ENCODE peak calls at places on chromosome 13, in ten cellular contexts. B is left colon; L is NCI-H2081; J is AG20443; I is fibroblast of villous mesenchyme; O is thoracic aorta; T is dermis blood vessel endothelial cell; E is activated CD4-positive, alpha-beta T cell treated with anti-CD3 and anti-CD28 coated beads for 1 hour; N is ureter; P is stimulated activated CD8-positive, alpha-beta memory T cell treated with anti-CD3 and anti-CD28 coated beads, Interleukin-15, amount 100 ng/mL, for 24 hours. Q is an unnamed sample.

GRCh38 chr13:114339779-114340534 is 25.7 kb downstream of the CHAMP1 start:
- DNase-seq in O (no peak), I (peak; percentile 57), J (peak; percentile 55), P (no peak), L (peak; percentile 67), N (no peak), B (peak; percentile 52), E (peak; percentile 19), T (peak; percentile 65), Q (no peak)

GRCh38 chr13:76350399-76350798 is 535.8 kb downstream of the KCTD12 start:
- DNase-seq in T (no peak), E (no peak), I (peak; percentile 52), B (no peak), N (no peak), J (no peak), O (no peak), L (no peak), P (no peak), Q (no peak)

GRCh38 chr13:29991343-29991742 is 140.9 kb upstream of the UBL3 start:
- DNase-seq in L (no peak), J (peak; percentile 94), B (no peak), O (no peak), P (no peak), N (no peak), T (no peak), I (peak; percentile 41), E (no peak), Q (no peak)

GRCh38 chr13:49066856-49067255 is 91.1 kb downstream of the FNDC3A start:
- DNase-seq in O (no peak), L (no peak), P (no peak), N (no peak), J (no peak), B (no peak), I (no peak), T (no peak), E (no peak), Q (no peak)

GRCh38 chr13:87147076-87147475 is 524.1 kb upstream of the SLITRK5 start:
- DNase-seq in O (no peak), L (no peak), T (no peak), P (no peak), E (no peak), J (no peak), N (no peak), I (peak; percentile 9), B (no peak), Q (no peak)

GRCh38 chr13:111564657-111565056 is 244.2 kb downstream of the TEX29 start:
- DNase-seq in E (no peak), L (no peak), O (no peak), P (no peak), T (no peak), B (no peak), J (no peak), N (no peak), I (no peak), Q (no peak)

GRCh38 chr13:100789025-100789424 is 114.4 kb upstream of the TMTC4 start:
- DNase-seq in L (no peak), I (no peak), T (no peak), J (no peak), B (no peak), O (no peak), E (no peak), P (no peak), N (no peak), Q (no peak)

GRCh38 chr13:84446972-84447700 is 564.9 kb upstream of the SLITRK1 start:
- DNase-seq in I (peak; percentile 10), O (no peak), N (no peak), J (no peak), L (no peak), T (no peak), E (no peak), B (no peak), P (no peak), Q (peak; percentile 38)

GRCh38 chr13:37198629-37199028 is 93.2 kb upstream of the CSNK1A1L start:
- DNase-seq in P (no peak), L (no peak), E (no peak), I (no peak), O (no peak), B (no peak), T (no peak), J (no peak), N (no peak), Q (no peak)

GRCh38 chr13:97781891-97782305 is 171.6 kb upstream of the IPO5 start:
- DNase-seq in I (no peak), P (no peak), E (no peak), L (no peak), B (no peak), J (no peak), N (no peak), T (no peak), O (no peak), Q (no peak)

GRCh38 chr13:48221301-48222190 is 11.5 kb upstream of the ITM2B start:
- DNase-seq in P (no peak), O (no peak), E (no peak), T (peak; percentile 40), B (no peak), J (no peak), N (no peak), L (no peak), I (peak; percentile 80), Q (no peak)

GRCh38 chr13:21812192-21812626 is 141.3 kb downstream of the FGF9 start:
- DNase-seq in J (peak; percentile 34), T (no peak), E (no peak), O (no peak), I (no peak), L (peak; percentile 34), N (no peak), B (no peak), P (no peak), Q (no peak)

Q was measured in H1.